ENCODE peak calls at places on chromosome 15, in seven cellular contexts. A is SK-N-SH, E is HCT116, L is GM12878, Q is H1, S is K562, H is HepG2. W is an unnamed sample.

GRCh38 chr15:47870300-47870955 is 153.1 kb downstream of the SEMA6D start:
- DNase-seq in A (no peak), E (no peak), L (no peak), H (no peak), Q (no peak), S (no peak), W (peak)

GRCh38 chr15:51856714-51857380 is 27.4 kb downstream of the TMOD3 start:
- DNase-seq in Q (no peak), A (no peak), E (no peak), H (no peak), L (no peak), S (no peak), W (no peak)

GRCh38 chr15:81785181-81785580 is 260.6 kb downstream of the MEX3B start:
- DNase-seq in E (no peak), H (no peak), A (no peak), S (no peak), L (no peak), Q (no peak), W (no peak)

GRCh38 chr15:52486003-52486996 is 42.4 kb downstream of the MYO5A start:
- DNase-seq in H (no peak), E (no peak), S (no peak), A (no peak), Q (no peak), L (no peak), W (peak)

GRCh38 chr15:83510001-83510400 is 62.9 kb downstream of the SH3GL3 start:
- DNase-seq in Q (no peak), S (no peak), L (no peak), H (no peak), A (no peak), E (no peak), W (no peak)

GRCh38 chr15:90863987-90864386 is 4.4 kb upstream of the FURIN start:
- DNase-seq in H (no peak), E (no peak), Q (no peak), A (no peak), S (no peak), L (no peak), W (no peak)

GRCh38 chr15:40295297-40295696 is 12.4 kb upstream of the ANKRD63 start:
- DNase-seq in E (no peak), A (no peak), Q (no peak), L (no peak), H (no peak), S (no peak), W (no peak)

GRCh38 chr15:44782516-44782915 is 46.2 kb downstream of the TRIM69 start:
- DNase-seq in A (no peak), H (no peak), S (no peak), Q (no peak), E (no peak), L (no peak), W (no peak)

GRCh38 chr15:66169023-66169422 is 84.5 kb downstream of the MEGF11 start:
- DNase-seq in L (no peak), E (no peak), Q (no peak), H (no peak), A (no peak), S (no peak), W (no peak)

GRCh38 chr15:39645976-39646257 is 65.0 kb downstream of the THBS1 start:
- DNase-seq in H (no peak), E (no peak), S (no peak), Q (no peak), L (no peak), A (no peak), W (no peak)

GRCh38 chr15:46242935-46243334 is 608.1 kb downstream of the SQOR start:
- DNase-seq in S (no peak), H (no peak), L (no peak), A (peak), Q (no peak), E (no peak), W (no peak)

GRCh38 chr15:78315686-78316085 is 16.3 kb upstream of the SKIC8 start:
- DNase-seq in S (peak), Q (peak), H (peak), A (peak), E (no peak), L (no peak), W (no peak)

GRCh38 chr15:67108122-67108871 is 42.9 kb downstream of the SMAD3 start:
- DNase-seq in A (no peak), E (no peak), L (no peak), Q (no peak), S (no peak), H (peak), W (no peak)

GRCh38 chr15:44910981-44911625 is 45.4 kb upstream of the TERB2 start:
- DNase-seq in A (no peak), Q (no peak), L (no peak), E (no peak), H (no peak), S (no peak), W (no peak)

GRCh38 chr15:30992465-30992864 is 1.0 kb upstream of the MTMR10 start:
- DNase-seq in L (no peak), S (no peak), A (no peak), H (peak), E (no peak), Q (no peak), W (no peak)

GRCh38 chr15:59999558-60000112 is 4.5 kb upstream of the FOXB1 start:
- DNase-seq in H (no peak), E (no peak), L (no peak), Q (peak), A (peak), S (no peak), W (no peak)

GRCh38 chr15:61684749-61685467 is 375.3 kb downstream of the VPS13C start:
- DNase-seq in S (no peak), E (no peak), A (no peak), Q (no peak), H (no peak), L (no peak), W (no peak)

GRCh38 chr15:55402707-55403106 is 5.5 kb downstream of the CCPG1 start:
- DNase-seq in A (no peak), S (no peak), Q (no peak), E (no peak), H (no peak), L (no peak), W (no peak)

GRCh38 chr15:61201322-61201721 is 27.8 kb downstream of the RORA start:
- DNase-seq in L (no peak), Q (no peak), H (no peak), A (peak), E (no peak), S (no peak), W (no peak)

GRCh38 chr15:81294501-81294850 is 29.5 kb downstream of the STARD5 start:
- DNase-seq in A (no peak), E (no peak), Q (no peak), H (no peak), L (no peak), S (no peak), W (no peak)

GRCh38 chr15:78130466-78131294 is 565 bp downstream of the CIB2 start:
- DNase-seq in S (peak), L (no peak), A (peak), H (no peak), Q (peak), E (no peak), W (no peak)

GRCh38 chr15:71294636-71295241 is 179.5 kb downstream of the THSD4 start:
- DNase-seq in A (no peak), H (no peak), Q (no peak), E (peak), S (no peak), L (no peak), W (peak)

GRCh38 chr15:61681038-61681418 is 379.2 kb downstream of the VPS13C start:
- DNase-seq in L (no peak), A (no peak), Q (no peak), S (no peak), E (no peak), H (no peak), W (no peak)

GRCh38 chr15:77026501-77027110 is 31.7 kb downstream of the PSTPIP1 start:
- DNase-seq in A (peak), S (no peak), Q (peak), L (no peak), H (no peak), E (no peak), W (no peak)

GRCh38 chr15:53837263-53837662 is 77.8 kb upstream of the WDR72 start:
- DNase-seq in H (peak), A (no peak), E (no peak), S (no peak), L (no peak), Q (no peak), W (no peak)

GRCh38 chr15:70762469-70763119 is 764 bp downstream of the UACA start:
- DNase-seq in A (peak), E (peak), Q (peak), H (no peak), L (no peak), S (no peak), W (peak)

GRCh38 chr15:40992241-40992741 is 39.0 kb downstream of the CHAC1 start:
- DNase-seq in H (no peak), L (no peak), A (no peak), E (no peak), S (no peak), Q (no peak), W (no peak)

GRCh38 chr15:94237903-94238302 is 6.5 kb downstream of the MCTP2 start:
- DNase-seq in E (no peak), S (no peak), L (no peak), Q (no peak), H (no peak), A (no peak), W (no peak)
- TF ChIP-seq JUND in E (no peak), S (no peak), L (no peak), Q (no peak), H (no peak), A (no peak), W (no peak)

GRCh38 chr15:88613074-88613944 is 7.8 kb upstream of the AEN start:
- DNase-seq in A (no peak), Q (peak), H (no peak), E (no peak), L (no peak), S (no peak), W (no peak)
- TF ChIP-seq JUND in A (no peak), Q (no peak), H (no peak), E (no peak), L (no peak), S (no peak), W (no peak)

DNA sequence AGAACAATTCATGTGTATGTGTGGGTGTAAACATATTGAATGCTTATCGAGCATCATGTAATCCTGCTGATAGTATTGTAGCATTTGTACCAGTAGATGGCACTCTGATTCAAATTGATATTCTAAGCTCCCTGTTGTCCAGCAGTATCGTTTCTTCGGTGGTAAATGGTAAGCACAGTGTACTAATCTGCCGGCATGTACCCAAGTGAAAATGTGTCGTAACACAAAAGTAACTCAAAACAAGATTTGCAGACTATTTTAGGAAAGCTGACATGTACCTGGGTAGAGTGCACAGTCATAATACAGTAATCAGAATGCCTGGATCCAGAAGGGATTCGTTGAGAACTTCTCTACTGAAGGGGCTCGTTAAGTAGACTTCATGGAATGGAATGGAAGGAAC is 31.7 kb upstream of the MNS1 start:
- DNase-seq in H (peak), Q (no peak), S (peak), E (peak), L (peak), A (peak), W (peak)
- TF ChIP-seq JUND in H (no peak), Q (no peak), S (no peak), E (no peak), L (no peak), A (no peak), W (no peak)

GRCh38 chr15:69315402-69316110 is 16.8 kb downstream of the PAQR5 start:
- DNase-seq in E (no peak), H (no peak), S (no peak), L (no peak), Q (no peak), A (peak), W (no peak)

GRCh38 chr15:69316281-69316680 is 17.6 kb downstream of the PAQR5 start:
- DNase-seq in E (no peak), S (no peak), A (no peak), L (no peak), H (no peak), Q (no peak), W (no peak)

GRCh38 chr15:69313437-69314000 is 14.8 kb downstream of the PAQR5 start:
- DNase-seq in A (no peak), Q (no peak), L (no peak), S (no peak), H (no peak), E (no peak), W (no peak)

GRCh38 chr15:69314174-69314573 is 15.5 kb downstream of the PAQR5 start:
- DNase-seq in L (no peak), S (no peak), H (no peak), A (no peak), E (no peak), Q (no peak), W (no peak)

DNA sequence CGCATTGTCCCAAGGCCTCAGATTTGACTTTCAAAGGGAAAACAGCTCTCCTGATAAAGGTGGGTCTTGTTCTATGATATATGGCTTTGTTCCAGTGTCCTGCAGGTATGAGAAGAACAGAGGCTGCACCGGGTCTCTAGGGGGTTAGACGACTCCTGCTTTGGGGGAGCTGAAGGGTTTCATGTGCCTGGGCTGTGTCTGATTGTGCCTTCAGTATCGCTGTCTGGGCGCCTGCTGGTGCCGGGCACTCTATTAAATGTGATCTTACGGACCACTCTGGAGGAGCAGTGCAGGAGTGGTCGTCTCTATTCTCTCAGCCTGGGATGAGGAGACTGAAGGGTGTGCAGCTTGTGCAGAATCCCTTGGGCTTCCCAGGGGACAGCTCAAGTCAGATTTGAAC is 16.0 kb downstream of the PAQR5 start:
- DNase-seq in Q (no peak), E (no peak), S (no peak), L (no peak), H (no peak), A (no peak), W (no peak)
- TF ChIP-seq JUND in Q (no peak), E (no peak), S (no peak), L (no peak), H (no peak), A (no peak), W (no peak)

GRCh38 chr15:99130314-99130713 is 25.4 kb downstream of the SYNM start:
- DNase-seq in H (no peak), A (no peak), L (no peak), S (no peak), Q (no peak), E (no peak), W (no peak)

GRCh38 chr15:99130765-99131440 is 26.0 kb downstream of the SYNM start:
- DNase-seq in Q (no peak), L (no peak), E (no peak), H (no peak), A (no peak), S (no peak), W (no peak)

GRCh38 chr15:99132122-99132521 is 27.2 kb downstream of the SYNM start:
- DNase-seq in S (no peak), H (no peak), E (no peak), A (no peak), L (no peak), Q (no peak), W (no peak)

GRCh38 chr15:99132584-99133287 is 27.9 kb downstream of the SYNM start:
- DNase-seq in E (no peak), A (no peak), L (no peak), H (no peak), Q (no peak), S (no peak), W (no peak)

DNA sequence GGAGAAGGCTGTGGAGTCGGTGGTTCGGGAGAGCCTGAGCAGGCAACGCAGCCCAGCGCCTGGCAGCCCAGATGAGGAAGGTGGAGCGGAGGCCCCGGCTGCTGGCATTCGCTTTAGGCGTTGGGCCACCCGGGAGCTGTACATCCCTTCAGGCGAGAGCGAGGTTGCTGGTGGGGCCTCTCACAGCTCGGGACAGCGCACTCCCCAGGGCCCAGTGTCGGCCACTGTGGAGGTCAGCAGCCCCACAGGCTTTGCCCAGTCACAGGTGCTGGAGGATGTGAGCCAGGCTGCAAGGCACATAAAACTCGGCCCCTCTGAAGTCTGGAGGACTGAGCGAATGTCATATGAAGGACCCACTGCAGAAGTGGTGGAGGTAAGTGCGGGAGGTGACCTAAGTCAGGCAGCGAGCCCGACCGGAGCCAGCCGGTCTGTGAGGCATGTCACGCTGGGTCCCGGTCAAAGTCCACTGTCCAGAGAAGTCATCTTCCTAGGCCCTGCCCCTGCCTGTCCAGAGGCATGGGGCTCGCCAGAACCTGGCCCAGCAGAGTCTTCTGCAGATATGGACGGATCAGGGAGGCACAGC is 26.7 kb downstream of the SYNM start:
- DNase-seq in H (peak), L (no peak), S (no peak), Q (no peak), A (no peak), E (no peak), W (no peak)
- TF ChIP-seq JUND in H (peak), L (no peak), S (no peak), Q (no peak), A (no peak), E (no peak), W (no peak)

DNA sequence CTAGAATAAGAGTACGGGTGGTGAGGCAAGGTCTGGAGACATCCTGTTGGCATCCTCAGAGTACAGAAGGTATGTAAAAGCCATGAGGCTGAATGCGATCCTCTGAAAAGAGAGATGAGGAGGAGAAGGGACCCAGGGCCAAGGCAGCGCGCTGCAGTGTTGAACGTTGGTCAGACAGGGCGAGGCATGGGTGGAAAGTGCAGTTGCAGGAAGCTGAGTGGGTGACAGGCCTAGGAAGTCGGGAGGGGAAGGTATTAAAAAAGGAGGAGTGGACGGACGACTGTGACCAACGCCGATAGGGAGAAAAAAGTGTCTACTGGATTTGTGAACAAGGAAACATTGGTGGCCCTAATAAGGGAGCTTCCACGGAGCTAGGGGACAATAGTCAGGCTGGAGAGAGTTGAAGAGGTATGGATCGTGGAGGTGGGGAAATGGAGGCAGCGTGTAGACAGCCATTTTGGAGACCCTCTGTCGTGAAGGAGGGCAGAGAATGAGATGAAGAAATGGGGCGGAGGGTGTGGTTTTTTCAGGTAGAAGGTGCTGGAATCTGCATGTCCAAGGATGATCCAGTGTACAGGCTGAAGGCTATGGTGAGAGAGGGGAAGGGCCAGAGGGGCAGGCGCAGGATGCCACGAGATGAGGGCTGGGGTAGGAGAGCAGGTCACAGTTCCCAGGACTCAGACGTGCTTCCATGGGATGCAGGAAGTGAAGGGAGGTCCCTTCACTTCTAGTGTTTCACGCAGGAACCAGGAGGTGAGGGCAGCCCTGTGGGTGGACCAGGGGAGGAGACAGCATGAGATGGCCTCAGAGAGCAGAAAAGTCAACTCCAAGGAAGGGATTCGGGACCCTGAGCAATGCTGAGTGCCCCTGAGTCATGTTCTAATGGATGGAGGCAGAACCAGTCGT is 115.9 kb downstream of the ASB7 start:
- DNase-seq in Q (peak), A (no peak), E (no peak), S (no peak), L (no peak), H (no peak), W (no peak)
- TF ChIP-seq JUND in Q (no peak), A (no peak), E (no peak), S (no peak), L (no peak), H (no peak), W (no peak)

GRCh38 chr15:86894269-86894668 is 814.6 kb downstream of the AGBL1 start:
- DNase-seq in E (no peak), Q (no peak), S (no peak), H (no peak), A (no peak), L (no peak), W (no peak)

GRCh38 chr15:86892774-86893449 is 813.2 kb downstream of the AGBL1 start:
- DNase-seq in S (no peak), L (no peak), H (no peak), E (no peak), A (no peak), Q (no peak), W (no peak)
- TF ChIP-seq JUND in S (no peak), L (no peak), H (no peak), E (no peak), A (peak), Q (no peak), W (no peak)